ENCODE peak calls at places on chromosomes 11 and 22, in eight cellular contexts. One of them, this sample, is unnamed.
A peak's percentile ranks its signal among the peaks of the same experiment; 100 is the strongest.

GRCh38 chr22:26170112-26170492 is 840 bp downstream of the SEZ6L start:
- DNase-seq in tibial artery: no peak
- DNase-seq in A549: no peak
- DNase-seq in pancreas: no peak
- DNase-seq in sigmoid colon: no peak
- DNase-seq in DND-41: no peak
- DNase-seq in heart right ventricle: no peak
- DNase-seq in HepG2: no peak
- DNase-seq in this sample: no peak

GRCh38 chr11:3049430-3050243 is 7.6 kb downstream of the CARS1 start:
- DNase-seq in heart right ventricle: peak; percentile 43
- DNase-seq in pancreas: peak; percentile 73
- DNase-seq in DND-41: peak; percentile 30
- DNase-seq in tibial artery: peak; percentile 83
- DNase-seq in HepG2: no peak
- DNase-seq in sigmoid colon: peak; percentile 94
- DNase-seq in A549: peak; percentile 90
- DNase-seq in this sample: peak; percentile 65

GRCh38 chr11:34395916-34396555 is 38.2 kb upstream of the ABTB2 start:
- DNase-seq in DND-41: no peak
- DNase-seq in pancreas: no peak
- DNase-seq in A549: peak; percentile 24
- DNase-seq in HepG2: no peak
- DNase-seq in tibial artery: no peak
- DNase-seq in heart right ventricle: no peak
- DNase-seq in sigmoid colon: no peak
- DNase-seq in this sample: no peak

GRCh38 chr11:48055292-48056132 is 75.2 kb downstream of the PTPRJ start:
- DNase-seq in heart right ventricle: no peak
- DNase-seq in HepG2: peak; percentile 34
- DNase-seq in A549: no peak
- DNase-seq in pancreas: no peak
- DNase-seq in DND-41: peak; percentile 72
- DNase-seq in sigmoid colon: no peak
- DNase-seq in tibial artery: no peak
- DNase-seq in this sample: peak; percentile 46

GRCh38 chr22:43879901-43880742 is 11.7 kb downstream of the PNPLA5 start:
- DNase-seq in sigmoid colon: peak; percentile 49
- DNase-seq in A549: no peak
- DNase-seq in heart right ventricle: no peak
- DNase-seq in HepG2: no peak
- DNase-seq in tibial artery: no peak
- DNase-seq in pancreas: peak; percentile 49
- DNase-seq in DND-41: no peak
- DNase-seq in this sample: no peak

GRCh38 chr11:6362868-6363678 is 27.2 kb upstream of the SMPD1 start:
- DNase-seq in heart right ventricle: peak; percentile 84
- DNase-seq in pancreas: peak; percentile 84
- DNase-seq in DND-41: peak; percentile 75
- DNase-seq in HepG2: peak; percentile 64
- DNase-seq in A549: peak; percentile 82
- DNase-seq in tibial artery: peak; percentile 85
- DNase-seq in sigmoid colon: peak; percentile 90
- DNase-seq in this sample: peak; percentile 23

GRCh38 chr11:33197915-33198727 is 36.8 kb upstream of the CSTF3 start:
- DNase-seq in HepG2: no peak
- DNase-seq in heart right ventricle: no peak
- DNase-seq in pancreas: no peak
- DNase-seq in sigmoid colon: no peak
- DNase-seq in A549: no peak
- DNase-seq in DND-41: no peak
- DNase-seq in tibial artery: no peak
- DNase-seq in this sample: no peak

GRCh38 chr11:132561937-132562336 is 970.4 kb downstream of the OPCML start:
- DNase-seq in DND-41: no peak
- DNase-seq in HepG2: no peak
- DNase-seq in A549: no peak
- DNase-seq in pancreas: no peak
- DNase-seq in tibial artery: no peak
- DNase-seq in heart right ventricle: no peak
- DNase-seq in sigmoid colon: no peak
- DNase-seq in this sample: no peak

GRCh38 chr22:26956346-26956745 is 299.0 kb downstream of the MIAT start:
- DNase-seq in HepG2: no peak
- DNase-seq in DND-41: no peak
- DNase-seq in tibial artery: no peak
- DNase-seq in heart right ventricle: no peak
- DNase-seq in sigmoid colon: no peak
- DNase-seq in pancreas: no peak
- DNase-seq in A549: no peak
- DNase-seq in this sample: no peak

GRCh38 chr22:28246392-28246791 is 327.3 kb upstream of the PITPNB start:
- DNase-seq in HepG2: no peak
- DNase-seq in DND-41: no peak
- DNase-seq in heart right ventricle: no peak
- DNase-seq in A549: no peak
- DNase-seq in pancreas: no peak
- DNase-seq in sigmoid colon: no peak
- DNase-seq in tibial artery: no peak
- DNase-seq in this sample: no peak

GRCh38 chr22:28247114-28247513 is 328.1 kb upstream of the PITPNB start:
- DNase-seq in pancreas: no peak
- DNase-seq in A549: no peak
- DNase-seq in tibial artery: no peak
- DNase-seq in heart right ventricle: no peak
- DNase-seq in DND-41: no peak
- DNase-seq in HepG2: no peak
- DNase-seq in sigmoid colon: no peak
- DNase-seq in this sample: no peak

GRCh38 chr22:28243539-28243938 is 324.5 kb upstream of the PITPNB start:
- DNase-seq in sigmoid colon: no peak
- DNase-seq in HepG2: no peak
- DNase-seq in A549: no peak
- DNase-seq in tibial artery: no peak
- DNase-seq in pancreas: no peak
- DNase-seq in heart right ventricle: no peak
- DNase-seq in DND-41: no peak
- DNase-seq in this sample: no peak

GRCh38 chr22:28245579-28246224 is 326.6 kb upstream of the PITPNB start:
- DNase-seq in A549: no peak
- DNase-seq in sigmoid colon: no peak
- DNase-seq in pancreas: no peak
- DNase-seq in HepG2: peak; percentile 37
- DNase-seq in heart right ventricle: no peak
- DNase-seq in DND-41: no peak
- DNase-seq in tibial artery: no peak
- DNase-seq in this sample: no peak

DNA sequence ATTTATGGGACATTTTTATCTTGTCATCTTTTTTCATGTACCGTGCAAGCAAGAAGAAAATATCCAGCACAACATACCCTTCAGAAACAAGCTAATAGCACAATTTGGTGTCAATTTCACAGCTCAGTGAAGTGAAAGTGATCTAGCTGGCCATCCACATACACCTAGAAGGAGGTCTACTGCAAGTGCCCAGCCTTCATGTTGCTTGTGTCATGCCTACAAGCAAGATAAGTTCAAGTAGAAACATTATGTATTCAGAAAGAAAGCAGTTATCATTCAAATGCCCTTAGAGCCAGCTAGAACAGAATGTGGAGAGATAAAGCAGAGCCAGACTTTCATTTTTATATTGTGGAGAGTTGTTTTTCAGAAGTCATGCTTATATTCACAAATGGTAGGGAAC is 325.7 kb upstream of the PITPNB start:
- DNase-seq in tibial artery: no peak
- DNase-seq in HepG2: no peak
- DNase-seq in pancreas: no peak
- DNase-seq in sigmoid colon: no peak
- DNase-seq in heart right ventricle: no peak
- DNase-seq in A549: no peak
- DNase-seq in DND-41: no peak
- DNase-seq in this sample: no peak
- H3K27ac ChIP-seq in tibial artery: no peak overlapping the region
- H3K27ac ChIP-seq in HepG2: no peak overlapping the region
- H3K27ac ChIP-seq in pancreas: no peak overlapping the region
- H3K27ac ChIP-seq in sigmoid colon: no peak overlapping the region
- H3K27ac ChIP-seq in heart right ventricle: no peak overlapping the region
- H3K27ac ChIP-seq in A549: no peak overlapping the region
- H3K27ac ChIP-seq in DND-41: no peak overlapping the region
- H3K27ac ChIP-seq in this sample: no peak overlapping the region

DNA sequence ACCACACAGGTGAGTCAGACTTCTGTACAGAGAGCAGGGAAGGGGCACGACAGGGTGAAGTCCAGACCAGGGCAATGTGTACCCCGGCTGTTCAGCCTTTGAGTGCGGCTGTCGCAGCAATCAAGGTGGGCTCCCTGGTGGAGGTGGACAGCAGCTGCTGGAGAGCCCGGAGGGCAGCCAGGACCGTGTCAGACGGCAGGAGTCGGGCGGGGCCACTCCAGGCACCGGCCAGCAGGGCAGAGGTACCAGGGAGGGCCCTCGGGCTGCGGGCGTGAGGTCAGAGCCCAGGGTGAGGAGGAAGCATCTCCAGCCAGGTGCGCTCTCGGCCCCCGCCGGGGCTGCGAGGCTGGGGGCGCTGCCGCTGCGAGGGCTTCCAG is 802 bp upstream of the PIM3 start:
- DNase-seq in tibial artery: no peak
- DNase-seq in A549: no peak
- DNase-seq in heart right ventricle: no peak
- DNase-seq in DND-41: no peak
- DNase-seq in sigmoid colon: peak; percentile 81
- DNase-seq in HepG2: peak; percentile 74
- DNase-seq in pancreas: peak; percentile 79
- DNase-seq in this sample: no peak
- H3K4me1 ChIP-seq in tibial artery: peaks cover 62% of the 10 kb centered on the region
- H3K4me1 ChIP-seq in A549: peaks cover 34% of the 10 kb centered on the region
- H3K4me1 ChIP-seq in heart right ventricle: peaks cover 56% of the 10 kb centered on the region
- H3K4me1 ChIP-seq in DND-41: peaks cover 39% of the 10 kb centered on the region
- H3K4me1 ChIP-seq in sigmoid colon: peaks cover 37% of the 10 kb centered on the region
- H3K4me1 ChIP-seq in HepG2: peaks cover 75% of the 10 kb centered on the region
- H3K4me1 ChIP-seq in pancreas: peaks cover 25% of the 10 kb centered on the region
- H3K4me1 ChIP-seq in this sample: peaks cover 31% of the 10 kb centered on the region

GRCh38 chr11:63586451-63587166 is 23.4 kb upstream of the PLAAT2 start:
- DNase-seq in DND-41: no peak
- DNase-seq in HepG2: peak; percentile 24
- DNase-seq in tibial artery: no peak
- DNase-seq in heart right ventricle: no peak
- DNase-seq in A549: no peak
- DNase-seq in pancreas: no peak
- DNase-seq in sigmoid colon: no peak
- DNase-seq in this sample: no peak
- H3K27ac ChIP-seq in DND-41: no peak overlapping the region
- H3K27ac ChIP-seq in HepG2: no peak overlapping the region
- H3K27ac ChIP-seq in tibial artery: no peak overlapping the region
- H3K27ac ChIP-seq in heart right ventricle: no peak overlapping the region
- H3K27ac ChIP-seq in A549: no peak overlapping the region
- H3K27ac ChIP-seq in pancreas: no peak overlapping the region
- H3K27ac ChIP-seq in sigmoid colon: no peak overlapping the region
- H3K27ac ChIP-seq in this sample: no peak overlapping the region

DNA sequence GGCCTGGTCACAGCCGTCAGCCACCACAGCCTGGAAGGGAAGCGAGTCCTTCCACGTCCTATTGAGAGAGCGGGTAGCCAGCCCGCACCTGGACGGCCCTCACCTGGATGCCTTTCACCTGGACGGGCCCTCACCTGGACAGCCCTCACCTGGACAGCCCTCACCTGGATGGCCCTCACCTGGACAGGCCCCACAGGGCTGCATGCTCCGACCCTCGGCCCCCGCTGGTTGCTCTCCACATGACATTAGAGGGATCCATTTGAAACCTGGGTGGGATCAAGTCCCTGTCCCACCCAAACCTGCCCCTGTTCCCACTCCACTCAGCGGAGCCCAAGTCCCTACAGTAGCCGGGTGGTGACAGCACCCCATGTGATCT is 3.7 kb downstream of the C1QTNF6 start:
- DNase-seq in HepG2: no peak
- DNase-seq in tibial artery: no peak
- DNase-seq in heart right ventricle: no peak
- DNase-seq in sigmoid colon: no peak
- DNase-seq in pancreas: peak; percentile 52
- DNase-seq in DND-41: no peak
- DNase-seq in A549: no peak
- DNase-seq in this sample: no peak
- H3K4me1 ChIP-seq in HepG2: peaks cover 26% of the 10 kb centered on the region
- H3K4me1 ChIP-seq in tibial artery: peaks cover 14% of the 10 kb centered on the region
- H3K4me1 ChIP-seq in heart right ventricle: peaks cover 59% of the 10 kb centered on the region
- H3K4me1 ChIP-seq in sigmoid colon: peaks cover 31% of the 10 kb centered on the region
- H3K4me1 ChIP-seq in pancreas: no peaks in the 10 kb centered on the region
- H3K4me1 ChIP-seq in DND-41: peaks cover 18% of the 10 kb centered on the region
- H3K4me1 ChIP-seq in A549: peaks cover 68% of the 10 kb centered on the region
- H3K4me1 ChIP-seq in this sample: peaks cover 18% of the 10 kb centered on the region

GRCh38 chr11:1335264-1335810 is 25.9 kb upstream of the TOLLIP start:
- DNase-seq in DND-41: no peak
- DNase-seq in HepG2: no peak
- DNase-seq in heart right ventricle: no peak
- DNase-seq in A549: no peak
- DNase-seq in pancreas: peak; percentile 35
- DNase-seq in sigmoid colon: no peak
- DNase-seq in tibial artery: no peak
- DNase-seq in this sample: no peak
- H3K27ac ChIP-seq in DND-41: no peak overlapping the region
- H3K27ac ChIP-seq in HepG2: no peak overlapping the region
- H3K27ac ChIP-seq in heart right ventricle: peak overlapping the region; percentile 83
- H3K27ac ChIP-seq in A549: peak overlapping the region; percentile 90
- H3K27ac ChIP-seq in pancreas: no peak overlapping the region
- H3K27ac ChIP-seq in sigmoid colon: peak overlapping the region; percentile 87
- H3K27ac ChIP-seq in tibial artery: peak overlapping the region; percentile 94
- H3K27ac ChIP-seq in this sample: no peak overlapping the region

GRCh38 chr11:114172871-114173444 is 113.4 kb downstream of the ZBTB16 start:
- DNase-seq in pancreas: no peak
- DNase-seq in heart right ventricle: peak; percentile 67
- DNase-seq in HepG2: no peak
- DNase-seq in tibial artery: no peak
- DNase-seq in DND-41: no peak
- DNase-seq in A549: no peak
- DNase-seq in sigmoid colon: no peak
- DNase-seq in this sample: no peak
- H3K4me1 ChIP-seq in pancreas: peaks cover 85% of the 10 kb centered on the region
- H3K4me1 ChIP-seq in heart right ventricle: peaks cover 97% of the 10 kb centered on the region
- H3K4me1 ChIP-seq in HepG2: peaks cover 10% of the 10 kb centered on the region
- H3K4me1 ChIP-seq in tibial artery: peaks cover 100% of the 10 kb centered on the region
- H3K4me1 ChIP-seq in DND-41: peaks cover 7% of the 10 kb centered on the region
- H3K4me1 ChIP-seq in A549: no peaks in the 10 kb centered on the region
- H3K4me1 ChIP-seq in sigmoid colon: peaks cover 100% of the 10 kb centered on the region
- H3K4me1 ChIP-seq in this sample: peaks cover 52% of the 10 kb centered on the region

GRCh38 chr22:47001288-47001687 is 238.8 kb downstream of the TBC1D22A start:
- DNase-seq in heart right ventricle: no peak
- DNase-seq in pancreas: no peak
- DNase-seq in A549: no peak
- DNase-seq in HepG2: no peak
- DNase-seq in DND-41: no peak
- DNase-seq in tibial artery: no peak
- DNase-seq in sigmoid colon: no peak
- DNase-seq in this sample: no peak
- H3K27ac ChIP-seq in heart right ventricle: no peak overlapping the region
- H3K27ac ChIP-seq in pancreas: no peak overlapping the region
- H3K27ac ChIP-seq in A549: no peak overlapping the region
- H3K27ac ChIP-seq in HepG2: no peak overlapping the region
- H3K27ac ChIP-seq in DND-41: no peak overlapping the region
- H3K27ac ChIP-seq in tibial artery: no peak overlapping the region
- H3K27ac ChIP-seq in sigmoid colon: no peak overlapping the region
- H3K27ac ChIP-seq in this sample: no peak overlapping the region

This sample was measured in effector memory CD4-positive, alpha-beta T cell.